ENCODE peak calls at places on chromosomes 6 and 20, in five cellular contexts. X, J, Q, B and G are unnamed samples.
A peak's percentile ranks its signal among the peaks of the same experiment; 100 is the strongest.

GRCh38 chr20:44959082-44959895 is 908 bp downstream of the TOMM34 start:
- DNase-seq in X (no peak), B (no peak), Q (peak; percentile 83), J (peak; percentile 36), G (peak; percentile 60)

GRCh38 chr6:134323294-134323693 is 5.4 kb upstream of the SGK1 start:
- DNase-seq in Q (no peak), J (no peak), X (no peak), B (no peak), G (no peak)

GRCh38 chr6:32177182-32177787 is 920 bp upstream of the RNF5 start:
- DNase-seq in X (no peak), B (no peak), J (peak; percentile 58), Q (no peak), G (no peak)

GRCh38 chr20:36112112-36112511 is 42.4 kb upstream of the EPB41L1 start:
- DNase-seq in X (no peak), J (no peak), B (no peak), Q (no peak), G (no peak)

GRCh38 chr6:68726307-68726706 is 91.2 kb downstream of the ADGRB3 start:
- DNase-seq in X (no peak), J (no peak), Q (no peak), B (no peak), G (no peak)

GRCh38 chr6:167825759-167826229 is 917 bp upstream of the AFDN start:
- DNase-seq in X (peak; percentile 47), J (peak; percentile 29), Q (peak; percentile 72), B (peak; percentile 74), G (no peak)

GRCh38 chr6:150238294-150238693 is 95.5 kb downstream of the PPP1R14C start:
- DNase-seq in B (no peak), Q (no peak), J (peak; percentile 59), X (peak; percentile 47), G (no peak)

GRCh38 chr6:105202486-105202885 is 22.7 kb upstream of the POPDC3 start:
- DNase-seq in J (no peak), Q (no peak), X (no peak), B (no peak), G (no peak)

GRCh38 chr6:158002951-158003853 is 21.5 kb downstream of the SYNJ2 start:
- DNase-seq in X (peak; percentile 60), B (no peak), Q (no peak), J (peak; percentile 75), G (no peak)

GRCh38 chr20:14992961-14993360 is 655.5 kb upstream of the FLRT3 start:
- DNase-seq in B (no peak), Q (no peak), X (no peak), J (no peak), G (no peak)

GRCh38 chr6:16717275-16717942 is 43.9 kb downstream of the ATXN1 start:
- DNase-seq in B (no peak), Q (no peak), X (no peak), J (no peak), G (no peak)

GRCh38 chr6:166005401-166005845 is 162.2 kb downstream of the TBXT start:
- DNase-seq in J (peak; percentile 72), B (no peak), Q (peak; percentile 15), X (peak; percentile 70), G (no peak)

GRCh38 chr6:105753184-105754097 is 332.7 kb upstream of the PRDM1 start:
- DNase-seq in X (no peak), Q (peak; percentile 17), B (no peak), J (peak; percentile 7), G (peak; percentile 83)

GRCh38 chr20:37527638-37528441 is at the start of gene BLCAP:
- DNase-seq in J (peak; percentile 94), Q (peak; percentile 99), X (peak; percentile 92), B (peak; percentile 87), G (no peak)

GRCh38 chr6:37897321-37897720 is 77.8 kb downstream of the ZFAND3 start:
- DNase-seq in X (no peak), J (no peak), Q (peak; percentile 63), B (no peak), G (peak; percentile 31)

GRCh38 chr6:39304951-39305350 is 9.3 kb downstream of the KCNK17 start:
- DNase-seq in Q (no peak), B (no peak), X (no peak), J (no peak), G (no peak)

GRCh38 chr20:10716855-10717254 is 43.1 kb upstream of the JAG1 start:
- DNase-seq in X (no peak), B (no peak), Q (no peak), J (no peak), G (no peak)

GRCh38 chr20:37392441-37393195 is 46.7 kb downstream of the SRC start:
- DNase-seq in B (no peak), X (no peak), J (no peak), Q (no peak), G (no peak)

GRCh38 chr20:32378461-32378860 is 20.3 kb downstream of the ASXL1 start:
- DNase-seq in Q (no peak), J (no peak), X (no peak), B (no peak), G (no peak)

GRCh38 chr6:138007014-138007472 is 100.2 kb downstream of the PERP start:
- DNase-seq in B (no peak), X (no peak), Q (peak; percentile 36), J (no peak), G (peak; percentile 83)

GRCh38 chr20:17895641-17896246 is 72.8 kb downstream of the SNX5 start:
- DNase-seq in Q (no peak), J (peak; percentile 82), X (peak; percentile 72), B (no peak), G (no peak)

GRCh38 chr6:57317060-57317943 is at the start of gene PRIM2:
- DNase-seq in J (peak; percentile 84), B (peak; percentile 80), Q (peak; percentile 90), X (peak; percentile 83), G (peak; percentile 39)

GRCh38 chr6:81669445-81669844 is 83.0 kb downstream of the TENT5A start:
- DNase-seq in J (no peak), X (no peak), Q (no peak), B (no peak), G (no peak)

GRCh38 chr20:41538810-41539596 is 79.2 kb downstream of the CHD6 start:
- DNase-seq in X (no peak), Q (no peak), B (no peak), J (no peak), G (no peak)

GRCh38 chr6:167699141-167700036 is 127.3 kb upstream of the AFDN start:
- DNase-seq in J (peak; percentile 85), Q (peak; percentile 26), B (no peak), X (peak; percentile 79), G (peak; percentile 48)

GRCh38 chr6:9576521-9576920 is 838.4 kb downstream of the TFAP2A start:
- DNase-seq in B (no peak), Q (no peak), X (no peak), J (no peak), G (no peak)

GRCh38 chr20:20259534-20259933 is 108.4 kb upstream of the INSM1 start:
- DNase-seq in Q (no peak), J (no peak), B (no peak), X (no peak), G (no peak)

GRCh38 chr20:50844430-50845100 is 49.7 kb downstream of the BCAS4 start:
- DNase-seq in X (no peak), B (no peak), J (no peak), Q (peak; percentile 100), G (peak; percentile 98)

GRCh38 chr6:139534472-139535115 is 160.1 kb upstream of the CITED2 start:
- DNase-seq in X (no peak), B (no peak), J (no peak), Q (no peak), G (no peak)

DNA sequence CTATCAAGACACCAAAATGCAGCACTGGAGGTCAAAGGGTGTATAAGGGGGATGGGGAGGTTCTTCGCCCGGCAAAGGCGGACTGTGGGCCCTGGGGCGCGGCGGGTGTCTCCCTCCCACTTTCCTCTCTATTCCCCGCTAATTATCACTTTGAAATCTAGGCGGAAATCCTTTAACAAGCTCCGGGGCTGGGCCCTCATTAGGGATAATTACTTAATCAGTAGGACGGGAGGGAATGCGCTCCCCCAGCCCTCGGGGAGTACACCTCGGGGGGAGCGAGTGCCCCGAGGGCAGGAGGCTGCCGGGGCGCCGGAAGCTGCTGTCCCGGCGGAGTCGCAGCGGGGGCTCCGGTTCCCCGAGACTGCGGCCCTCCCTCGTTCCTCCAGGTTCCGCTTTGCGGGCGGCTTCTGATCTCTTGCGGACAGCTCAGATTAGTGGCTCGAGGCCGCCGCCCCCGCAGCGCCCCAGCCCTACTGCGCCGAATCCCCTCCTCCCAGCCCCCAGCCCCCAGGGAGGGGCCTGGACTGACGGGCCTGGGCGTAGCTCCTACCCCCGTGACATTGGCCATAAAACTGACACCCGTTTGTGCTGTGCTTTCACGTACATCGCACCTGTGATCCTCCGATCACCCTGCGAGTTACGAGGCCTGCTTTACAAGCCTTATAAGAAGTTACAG is 14.7 kb downstream of the MUCL3 start:
- DNase-seq in J (peak; percentile 58), B (peak; percentile 58), X (peak; percentile 65), Q (peak; percentile 23), G (no peak)
- H3K27ac ChIP-seq in J (peak overlapping the region; percentile 32), B (no peak overlapping the region), X (no peak overlapping the region), Q (peak overlapping the region; percentile 30), G (no peak overlapping the region)

DNA sequence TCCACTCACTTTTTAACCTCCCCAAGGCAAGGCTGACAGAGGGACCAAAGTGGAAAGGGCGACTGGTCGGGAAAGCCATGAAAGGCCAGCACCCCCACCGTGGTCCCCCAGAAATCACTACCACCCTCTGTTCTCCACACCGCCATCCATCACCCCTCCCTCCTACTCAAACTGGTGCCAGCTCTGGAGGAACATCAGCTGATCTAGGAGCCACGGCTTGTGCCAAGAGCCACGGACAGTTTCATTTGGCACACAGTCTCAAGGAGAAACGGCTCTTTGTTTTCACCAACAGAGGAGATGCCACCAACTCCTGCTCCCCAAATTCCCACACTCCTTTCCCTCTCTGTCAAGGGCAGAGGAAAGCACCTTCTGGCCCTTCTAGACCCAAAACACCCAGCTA is 26.0 kb downstream of the TBC1D7 start:
- DNase-seq in B (no peak), J (no peak), Q (no peak), X (no peak), G (no peak)
- H3K27ac ChIP-seq in B (peak overlapping the region; percentile 74), J (peak overlapping the region; percentile 35), Q (peak overlapping the region; percentile 78), X (peak overlapping the region; percentile 71), G (peak overlapping the region; percentile 93)

GRCh38 chr20:62183426-62184142 is 756 bp downstream of the MTG2 start:
- DNase-seq in J (no peak), Q (no peak), B (no peak), X (no peak), G (no peak)

GRCh38 chr20:62181808-62182207 is 1.0 kb upstream of the MTG2 start:
- DNase-seq in Q (peak; percentile 17), J (no peak), X (no peak), B (no peak), G (no peak)

GRCh38 chr20:62186887-62187866 is 4.3 kb downstream of the MTG2 start:
- DNase-seq in J (no peak), Q (peak; percentile 86), B (no peak), X (no peak), G (no peak)

GRCh38 chr20:62182469-62183425 is at the start of gene MTG2:
- DNase-seq in J (peak; percentile 95), B (peak; percentile 93), X (peak; percentile 94), Q (peak; percentile 100), G (peak; percentile 68)

DNA sequence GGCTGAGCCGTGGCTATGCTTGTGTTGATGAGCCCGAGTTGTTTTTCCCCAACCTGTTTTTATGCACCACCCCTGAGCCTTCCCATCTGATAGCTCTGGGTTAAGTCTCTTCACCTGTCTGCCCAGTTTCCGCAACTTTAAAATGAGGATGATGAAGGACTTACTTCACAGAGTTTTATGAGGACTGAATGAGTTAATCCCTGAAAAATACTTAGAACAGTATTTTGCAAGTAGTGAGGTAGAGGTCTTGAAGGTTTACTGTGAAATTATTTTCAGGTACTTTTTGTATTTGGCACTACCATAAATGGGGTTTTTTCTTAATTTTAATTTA is 3.2 kb downstream of the MTG2 start:
- DNase-seq in B (no peak), Q (no peak), X (no peak), J (no peak), G (no peak)
- H3K27ac ChIP-seq in B (no peak overlapping the region), Q (peak overlapping the region; percentile 29), X (no peak overlapping the region), J (no peak overlapping the region), G (no peak overlapping the region)

GRCh38 chr20:5890773-5891441 is 59.4 kb downstream of the TRMT6 start:
- DNase-seq in J (no peak), B (no peak), X (no peak), Q (peak; percentile 19), G (no peak)
- H3K27ac ChIP-seq in J (no peak overlapping the region), B (no peak overlapping the region), X (no peak overlapping the region), Q (no peak overlapping the region), G (no peak overlapping the region)